ENCODE peak calls at places on chromosomes 3 and 15, in eight cellular contexts. H is ovary, M is activated B cell treated with CpG ODN at 0.5 μM for 24 hours, U is GM06990, T is gastrocnemius medialis, E is right lobe of liver, S is fibroblast of lung, C is body of pancreas. D is an unnamed sample.
A peak's percentile ranks its signal among the peaks of the same experiment; 100 is the strongest.

GRCh38 chr15:68595260-68595564 is 16.4 kb downstream of the CORO2B start:
- DNase-seq in H (no peak), M (no peak), U (no peak), T (no peak), E (no peak), S (no peak), C (no peak), D (no peak)

GRCh38 chr3:169668957-169669681 is 5.6 kb upstream of the MECOM start:
- DNase-seq in H (peak; percentile 27), M (peak; percentile 53), U (peak; percentile 67), T (peak; percentile 32), E (no peak), S (peak; percentile 75), C (peak; percentile 95), D (peak; percentile 87)

GRCh38 chr3:2597615-2598014 is 498.9 kb downstream of the CNTN4 start:
- DNase-seq in H (no peak), M (no peak), U (no peak), T (no peak), E (no peak), S (no peak), C (no peak), D (no peak)

GRCh38 chr3:177889158-177889557 is 647.1 kb upstream of the KCNMB2 start:
- DNase-seq in H (no peak), M (no peak), U (no peak), T (no peak), E (no peak), S (no peak), C (no peak), D (no peak)

GRCh38 chr15:69074843-69075224 is 60.3 kb downstream of the NOX5 start:
- DNase-seq in H (no peak), M (no peak), U (no peak), T (no peak), E (no peak), S (peak; percentile 40), C (no peak), D (no peak)

GRCh38 chr15:64046347-64047153 is at the start of gene DAPK2:
- DNase-seq in H (peak; percentile 45), M (peak; percentile 69), U (peak; percentile 75), T (peak; percentile 49), E (peak; percentile 78), S (peak; percentile 51), C (peak; percentile 76), D (peak; percentile 66)

GRCh38 chr3:46228259-46229222 is 13.7 kb upstream of the CCR3 start:
- DNase-seq in H (no peak), M (no peak), U (no peak), T (no peak), E (no peak), S (peak; percentile 79), C (no peak), D (no peak)

GRCh38 chr3:159762238-159762637 is 226.4 kb upstream of the IL12A start:
- DNase-seq in H (no peak), M (no peak), U (no peak), T (no peak), E (no peak), S (no peak), C (no peak), D (no peak)

GRCh38 chr3:178350763-178351162 is 185.5 kb upstream of the KCNMB2 start:
- DNase-seq in H (no peak), M (no peak), U (no peak), T (no peak), E (no peak), S (peak; percentile 53), C (no peak), D (no peak)

GRCh38 chr15:82647045-82647834 is at the start of gene CPEB1:
- DNase-seq in H (peak; percentile 86), M (peak; percentile 24), U (peak; percentile 69), T (peak; percentile 24), E (no peak), S (peak; percentile 51), C (peak; percentile 52), D (no peak)

GRCh38 chr3:45473841-45474240 is 85.5 kb downstream of the LARS2 start:
- DNase-seq in H (no peak), M (no peak), U (no peak), T (no peak), E (no peak), S (peak; percentile 18), C (no peak), D (no peak)

GRCh38 chr3:66994588-66994987 is 3.5 kb upstream of the KBTBD8 start:
- DNase-seq in H (no peak), M (no peak), U (no peak), T (no peak), E (no peak), S (no peak), C (no peak), D (no peak)

GRCh38 chr3:188179006-188179966 is 25.3 kb downstream of the LPP start:
- DNase-seq in H (no peak), M (no peak), U (no peak), T (peak; percentile 53), E (no peak), S (peak; percentile 80), C (no peak), D (no peak)

GRCh38 chr15:59243622-59244021 is 37.0 kb downstream of the LDHAL6B start:
- DNase-seq in H (no peak), M (no peak), U (no peak), T (no peak), E (no peak), S (no peak), C (no peak), D (no peak)

GRCh38 chr3:71489315-71489761 is 94.2 kb downstream of the FOXP1 start:
- DNase-seq in H (no peak), M (no peak), U (no peak), T (no peak), E (no peak), S (no peak), C (no peak), D (no peak)

GRCh38 chr3:166071-166470 is 30.5 kb upstream of the CHL1 start:
- DNase-seq in H (no peak), M (no peak), U (no peak), T (no peak), E (no peak), S (no peak), C (no peak), D (no peak)

GRCh38 chr3:57582470-57583168 is 14.5 kb downstream of the ARF4 start:
- DNase-seq in H (no peak), M (no peak), U (no peak), T (no peak), E (no peak), S (no peak), C (no peak), D (no peak)
- TF ChIP-seq CTCF in H (no peak), M (no peak), U (peak; percentile 37), T (no peak), E (no peak), S (no peak), C (no peak), D (peak; percentile 26)

GRCh38 chr3:129972301-129972700 is 2.2 kb upstream of the TRH start:
- DNase-seq in H (no peak), M (no peak), U (no peak), T (no peak), E (no peak), S (no peak), C (no peak), D (no peak)

GRCh38 chr3:129974451-129975331 is at the start of gene TRH:
- DNase-seq in H (no peak), M (no peak), U (no peak), T (no peak), E (no peak), S (no peak), C (no peak), D (peak; percentile 10)

GRCh38 chr3:129978123-129978522 is 3.6 kb downstream of the TRH start:
- DNase-seq in H (no peak), M (no peak), U (no peak), T (no peak), E (no peak), S (no peak), C (no peak), D (no peak)

GRCh38 chr3:129973853-129974252 is 667 bp upstream of the TRH start:
- DNase-seq in H (no peak), M (no peak), U (no peak), T (no peak), E (no peak), S (no peak), C (no peak), D (no peak)

DNA sequence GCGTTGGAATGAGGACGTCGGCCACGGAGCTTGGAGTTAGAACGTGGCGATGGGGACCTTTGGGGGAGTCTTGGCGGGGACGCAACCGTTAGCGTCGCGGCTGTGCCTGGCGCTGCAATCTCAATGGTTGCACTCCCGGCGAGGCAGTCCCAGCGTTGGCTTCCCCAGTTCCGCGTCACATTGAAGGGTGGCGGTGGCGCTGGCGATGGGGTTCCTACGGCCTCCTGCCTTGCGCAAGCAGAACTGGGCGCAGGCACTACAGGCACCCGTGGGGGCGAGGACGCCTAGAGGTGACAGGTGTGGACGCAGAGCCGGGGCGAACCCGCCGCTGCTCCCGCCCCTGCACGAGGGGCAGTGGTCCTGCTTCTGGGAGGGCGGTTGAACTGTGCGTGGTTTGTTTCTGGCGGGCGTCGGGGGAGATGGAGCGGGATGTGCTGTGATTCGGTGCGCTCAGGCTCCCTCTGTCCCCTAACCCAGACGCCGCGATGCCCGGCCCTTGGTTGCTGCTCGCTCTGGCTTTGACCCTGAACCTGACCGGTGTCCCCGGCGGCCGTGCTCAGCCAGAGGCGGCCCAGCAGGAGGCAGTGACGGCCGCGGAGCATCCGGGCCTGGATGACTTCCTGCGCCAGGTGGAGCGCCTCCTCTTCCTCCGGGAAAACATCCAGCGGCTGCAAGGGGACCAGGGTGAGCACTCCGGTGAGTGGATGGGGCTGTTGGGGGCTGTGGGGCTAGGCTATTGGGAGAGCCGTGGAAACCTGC is 991 bp downstream of the TRH start:
- DNase-seq in H (no peak), M (peak; percentile 17), U (no peak), T (no peak), E (no peak), S (no peak), C (peak; percentile 22), D (peak; percentile 15)
- TF ChIP-seq CTCF in H (no peak), M (no peak), U (no peak), T (no peak), E (no peak), S (no peak), C (no peak), D (peak; percentile 37)

DNA sequence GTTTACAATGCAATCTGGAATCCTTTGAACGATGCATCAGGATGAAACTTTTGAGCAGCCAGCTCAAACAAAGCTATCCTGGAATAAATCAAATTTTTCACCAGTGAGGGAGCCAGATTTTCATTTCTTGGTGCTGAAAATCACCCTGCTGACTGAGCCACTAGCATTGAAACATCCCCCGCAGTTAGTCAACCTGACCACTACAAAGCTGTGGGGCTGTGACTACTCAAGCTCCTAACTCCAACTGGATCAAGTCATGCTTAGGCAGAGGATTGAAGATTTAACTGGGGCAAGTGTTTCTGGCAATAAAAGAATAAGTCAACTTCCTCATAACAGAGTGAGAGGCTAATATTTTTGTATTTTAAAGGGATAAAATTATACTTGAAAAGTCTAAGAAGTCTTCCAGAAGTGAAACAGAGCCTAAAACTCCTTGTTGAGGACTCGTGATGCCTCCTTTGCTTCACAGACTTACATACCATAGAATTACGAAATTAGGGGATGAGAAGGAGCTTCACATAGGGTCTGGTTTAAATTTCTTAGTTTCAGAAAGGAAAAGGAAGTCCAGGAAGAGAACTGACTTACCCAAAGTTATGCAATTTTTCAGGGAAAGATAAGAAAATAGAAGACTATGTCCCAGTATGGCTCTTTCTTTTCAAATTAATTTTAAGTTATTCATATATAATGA is 177.8 kb downstream of the SERPINI1 start:
- DNase-seq in H (no peak), M (no peak), U (no peak), T (no peak), E (no peak), S (peak; percentile 30), C (no peak), D (no peak)
- TF ChIP-seq CTCF in H (no peak), M (no peak), U (no peak), T (no peak), E (no peak), S (peak; percentile 8), C (no peak), D (peak; percentile 30)

GRCh38 chr3:129439817-129440647 is at the start of the genes IFT122 and MBD4:
- DNase-seq in H (peak; percentile 97), M (peak; percentile 92), U (peak; percentile 99), T (peak; percentile 96), E (peak; percentile 98), S (peak; percentile 100), C (peak; percentile 98), D (peak; percentile 94)
- TF ChIP-seq CTCF in H (no peak), M (no peak), U (no peak), T (no peak), E (no peak), S (no peak), C (no peak), D (no peak)